ENCODE peak calls at places on chromosome 17, in six cellular contexts. R is Panc1, M is progenitor cell of endocrine pancreas, L is gastrocnemius medialis, Y is Caco-2, O is neural progenitor cell. T is an unnamed sample.

GRCh38 chr17:69462010-69462409 is 47.5 kb downstream of the MAP2K6 start:
- DNase-seq in R (no peak), M (no peak), L (peak), Y (no peak), O (no peak), T (no peak)

GRCh38 chr17:13575922-13576419 is 25.8 kb downstream of the HS3ST3A1 start:
- DNase-seq in R (no peak), M (no peak), L (no peak), Y (no peak), O (peak), T (no peak)

GRCh38 chr17:61260061-61260797 is 139.4 kb upstream of the TBX2 start:
- DNase-seq in R (no peak), M (no peak), L (peak), Y (no peak), O (no peak), T (no peak)

GRCh38 chr17:44095647-44096496 is 25.3 kb downstream of the G6PC3 start:
- DNase-seq in R (no peak), M (peak), L (peak), Y (peak), O (peak), T (peak)

GRCh38 chr17:11797803-11798202 is 199.5 kb downstream of the ZNF18 start:
- DNase-seq in R (no peak), M (no peak), L (no peak), Y (no peak), O (no peak), T (no peak)

GRCh38 chr17:45338023-45338781 is 21.4 kb upstream of the MAP3K14 start:
- DNase-seq in R (no peak), M (no peak), L (peak), Y (peak), O (no peak), T (no peak)

GRCh38 chr17:60256174-60256573 is 106.4 kb downstream of the CA4 start:
- DNase-seq in R (no peak), M (no peak), L (no peak), Y (no peak), O (no peak), T (no peak)

GRCh38 chr17:2883544-2884203 is 87.4 kb downstream of the RAP1GAP2 start:
- DNase-seq in R (no peak), M (no peak), L (no peak), Y (no peak), O (no peak), T (no peak)

GRCh38 chr17:63354251-63354650 is 91.9 kb downstream of the CYB561 start:
- DNase-seq in R (no peak), M (no peak), L (no peak), Y (no peak), O (no peak), T (no peak)

GRCh38 chr17:2050246-2050866 is 4.5 kb upstream of the HIC1 start:
- DNase-seq in R (no peak), M (peak), L (peak), Y (peak), O (peak), T (peak)

GRCh38 chr17:21278304-21279197 is 6.0 kb upstream of the MAP2K3 start:
- DNase-seq in R (no peak), M (no peak), L (peak), Y (no peak), O (no peak), T (no peak)

GRCh38 chr17:83050651-83051422 is 28.6 kb upstream of the METRNL start:
- DNase-seq in R (no peak), M (no peak), L (no peak), Y (peak), O (no peak), T (no peak)

GRCh38 chr17:66673668-66674276 is 161.1 kb upstream of the CACNG5 start:
- DNase-seq in R (no peak), M (peak), L (peak), Y (peak), O (peak), T (no peak)

GRCh38 chr17:77778636-77779524 is 179.6 kb upstream of the TNRC6C start:
- DNase-seq in R (no peak), M (no peak), L (peak), Y (no peak), O (no peak), T (no peak)

GRCh38 chr17:50692448-50693040 is 15.2 kb downstream of the ANKRD40 start:
- DNase-seq in R (no peak), M (no peak), L (no peak), Y (peak), O (no peak), T (no peak)

GRCh38 chr17:9402590-9403199 is 172.9 kb downstream of the STX8 start:
- DNase-seq in R (no peak), M (no peak), L (no peak), Y (peak), O (peak), T (no peak)

DNA sequence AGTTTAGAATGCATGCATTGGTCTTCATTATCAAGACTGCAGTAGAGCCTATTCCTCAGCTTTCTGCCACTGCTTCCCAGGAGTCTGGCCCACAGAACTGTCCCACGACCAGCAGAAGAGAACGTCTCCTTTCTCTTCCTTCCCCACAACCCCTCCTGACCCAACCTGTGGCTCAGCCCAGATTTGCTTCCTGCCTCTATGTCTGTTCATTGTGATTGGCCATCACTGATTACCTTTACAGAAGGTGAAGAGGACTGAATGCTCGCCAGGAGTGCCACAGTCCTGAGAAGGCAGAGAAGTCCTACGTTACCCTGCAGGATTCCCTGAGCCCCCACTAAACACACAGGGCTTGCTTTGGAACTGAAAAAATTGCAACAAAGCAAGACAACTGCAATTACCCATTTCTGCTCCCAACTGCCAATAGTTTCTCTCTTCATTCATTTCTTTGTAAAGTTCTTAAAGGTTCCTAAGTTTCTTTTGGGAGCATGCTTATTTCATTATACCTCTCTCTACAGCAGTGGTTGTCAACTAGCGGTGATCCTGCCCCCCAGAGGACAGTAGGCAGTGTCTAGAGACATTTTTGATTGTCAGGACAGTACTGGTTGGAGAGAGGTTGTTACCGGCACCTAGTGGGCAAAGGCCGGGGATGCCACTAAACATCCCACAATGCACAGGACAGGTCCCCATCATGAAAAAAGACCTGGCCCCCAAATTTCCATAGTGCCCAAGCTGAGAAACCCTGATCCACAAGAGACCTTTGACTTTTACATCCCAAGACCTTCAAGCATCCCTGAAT is 4.5 kb upstream of the NAT9 start:
- DNase-seq in R (no peak), M (no peak), L (no peak), Y (peak), O (peak), T (no peak)
- TF ChIP-seq CTCF in R (peak), M (peak), L (no peak), Y (peak), O (peak), T (peak)

DNA sequence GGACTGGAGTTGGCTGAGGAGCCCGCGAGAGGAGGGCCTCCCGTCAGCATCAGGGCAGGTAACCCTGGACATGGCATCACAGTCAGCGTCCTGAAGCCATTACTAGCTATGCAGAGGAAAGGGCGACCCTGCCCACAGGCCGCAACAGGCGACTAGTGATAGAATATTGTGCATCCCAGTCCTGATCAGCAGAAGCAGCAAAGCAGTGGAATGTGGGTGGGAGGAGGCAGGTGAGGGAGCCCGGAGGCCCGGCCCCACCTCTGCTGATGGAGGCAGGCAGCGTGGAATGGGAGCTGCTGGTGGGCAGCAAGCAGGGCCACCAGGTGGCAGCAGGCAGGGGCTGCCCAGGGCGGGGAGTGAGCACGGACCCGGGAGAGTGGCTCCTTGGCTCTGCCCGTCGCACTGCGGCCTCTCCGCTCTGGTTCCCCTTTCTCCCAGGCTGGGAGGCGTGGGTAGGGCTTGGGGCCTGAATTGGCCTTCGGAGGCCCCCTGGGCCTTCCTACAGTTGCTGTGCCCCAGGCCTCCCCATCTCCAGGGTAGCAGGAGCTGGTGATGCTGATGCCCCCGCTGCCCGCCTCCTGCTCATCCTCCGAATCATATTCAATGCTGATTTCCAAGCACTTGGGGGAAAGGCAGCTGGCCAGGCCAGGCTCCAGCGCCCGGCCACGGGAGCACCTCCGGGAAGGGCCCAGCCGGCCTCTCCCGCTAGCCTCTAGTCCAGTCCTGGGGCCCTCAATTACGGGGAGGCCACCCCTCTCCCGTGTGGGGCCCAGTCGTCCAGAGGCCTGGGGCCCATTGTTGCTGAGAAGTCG is 20.2 kb downstream of the TSPOAP1 start:
- DNase-seq in R (no peak), M (peak), L (no peak), Y (peak), O (peak), T (peak)
- TF ChIP-seq CTCF in R (peak), M (peak), L (no peak), Y (peak), O (peak), T (peak)

DNA sequence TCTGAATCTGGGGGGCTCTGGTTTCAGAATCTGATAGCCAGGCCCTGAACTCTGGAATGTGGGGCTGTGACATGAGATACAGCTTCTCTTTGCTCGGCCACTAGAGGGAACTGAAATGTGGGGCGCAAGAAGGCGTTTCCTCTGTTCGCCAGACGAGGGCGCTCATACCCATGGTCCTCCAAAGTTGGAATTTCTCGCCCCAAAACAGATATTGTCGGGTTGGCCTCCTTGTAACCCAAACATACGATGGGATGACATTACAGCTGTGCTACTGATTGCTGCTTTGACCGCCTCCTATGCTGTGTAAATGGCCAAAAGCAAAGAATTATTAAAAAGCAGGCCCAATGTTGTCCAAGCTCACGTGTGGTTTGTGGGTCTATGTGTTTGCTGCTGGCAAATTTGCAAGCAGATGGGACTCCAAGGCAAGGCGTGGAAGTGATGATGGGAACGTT is 13.1 kb upstream of the MSI2 start:
- DNase-seq in R (peak), M (peak), L (peak), Y (peak), O (peak), T (no peak)
- TF ChIP-seq CTCF in R (peak), M (peak), L (peak), Y (peak), O (peak), T (peak)

GRCh38 chr17:55463600-55463999 is 42.0 kb upstream of the MMD start:
- DNase-seq in R (no peak), M (no peak), L (no peak), Y (no peak), O (no peak), T (no peak)
- TF ChIP-seq CTCF in R (no peak), M (no peak), L (no peak), Y (no peak), O (no peak), T (no peak)

GRCh38 chr17:75591722-75592302 is 4.2 kb downstream of the MYO15B start:
- DNase-seq in R (no peak), M (no peak), L (no peak), Y (no peak), O (no peak), T (no peak)
- TF ChIP-seq CTCF in R (no peak), M (no peak), L (no peak), Y (peak), O (no peak), T (no peak)

GRCh38 chr17:42488032-42488431 is 29.4 kb downstream of the ATP6V0A1 start:
- DNase-seq in R (no peak), M (no peak), L (no peak), Y (no peak), O (no peak), T (no peak)
- TF ChIP-seq CTCF in R (no peak), M (no peak), L (no peak), Y (no peak), O (no peak), T (no peak)

GRCh38 chr17:65108152-65108551 is 29.0 kb upstream of the RGS9 start:
- DNase-seq in R (no peak), M (no peak), L (no peak), Y (no peak), O (no peak), T (no peak)

GRCh38 chr17:65104541-65104940 is 32.6 kb upstream of the RGS9 start:
- DNase-seq in R (no peak), M (no peak), L (no peak), Y (no peak), O (no peak), T (no peak)

GRCh38 chr17:65104973-65105372 is 32.2 kb upstream of the RGS9 start:
- DNase-seq in R (no peak), M (no peak), L (no peak), Y (no peak), O (no peak), T (no peak)

GRCh38 chr17:65109990-65110680 is 27.0 kb upstream of the RGS9 start:
- DNase-seq in R (no peak), M (no peak), L (no peak), Y (no peak), O (no peak), T (no peak)

DNA sequence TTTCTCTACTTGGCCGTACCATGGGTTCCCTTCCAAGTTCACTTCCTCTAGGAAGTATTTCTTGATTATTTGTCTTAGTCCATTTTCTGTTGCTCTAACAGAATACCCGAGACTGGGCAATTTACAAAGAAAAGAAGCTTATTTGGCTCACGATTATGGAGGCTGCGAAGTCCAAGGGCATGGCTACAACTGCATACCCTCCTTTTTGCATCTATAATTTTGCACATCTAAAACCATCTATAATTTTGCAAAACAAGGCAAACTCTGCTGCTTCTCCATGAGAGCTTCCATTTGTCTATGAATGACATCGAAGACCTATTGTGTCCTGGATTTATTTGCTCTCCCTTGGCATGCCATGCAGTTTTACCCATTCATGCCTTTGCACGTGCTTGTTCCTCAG is 27.6 kb upstream of the RGS9 start:
- DNase-seq in R (no peak), M (no peak), L (no peak), Y (no peak), O (no peak), T (no peak)
- TF ChIP-seq CTCF in R (no peak), M (no peak), L (no peak), Y (no peak), O (no peak), T (no peak)

T was measured in osteocyte.